ENCODE peak calls at places on chromosomes 3 and 15, in nine cellular contexts. K, W, Q, G, J, Y, F, X and P are unnamed samples.

GRCh38 chr3:133931084-133931483 is 35.4 kb upstream of the RAB6B start:
- DNase-seq in F (no peak), X (no peak), G (no peak), J (no peak), W (no peak), Q (no peak), Y (no peak), K (no peak), P (no peak)

GRCh38 chr15:29889545-29890329 is 67.5 kb upstream of the TJP1 start:
- DNase-seq in G (no peak), J (peak; percentile 17), F (peak; percentile 55), Y (peak; percentile 8), K (no peak), Q (no peak), X (no peak), W (no peak), P (no peak)

GRCh38 chr15:71532994-71533393 is 277.4 kb upstream of the NR2E3 start:
- DNase-seq in X (peak; percentile 23), Y (peak; percentile 62), W (no peak), G (peak; percentile 69), J (peak; percentile 53), F (peak; percentile 75), Q (no peak), K (no peak), P (peak; percentile 14)

GRCh38 chr3:154421067-154421466 is 8.9 kb downstream of the GPR149 start:
- DNase-seq in F (peak; percentile 68), K (no peak), X (no peak), Y (peak; percentile 24), W (peak; percentile 76), G (peak; percentile 45), Q (no peak), J (peak; percentile 6), P (no peak)

GRCh38 chr15:58065011-58065444 is 483 bp downstream of the ALDH1A2 start:
- DNase-seq in Q (no peak), K (no peak), W (peak; percentile 57), J (no peak), F (peak; percentile 59), X (no peak), G (peak; percentile 9), Y (peak; percentile 51), P (no peak)

GRCh38 chr3:12924437-12924836 is 83.1 kb upstream of the RPL32 start:
- DNase-seq in Q (peak; percentile 36), Y (no peak), F (no peak), K (no peak), J (no peak), G (no peak), W (no peak), X (no peak), P (no peak)

GRCh38 chr3:42247576-42248027 is 18.4 kb downstream of the CCK start:
- DNase-seq in Y (peak; percentile 74), K (peak; percentile 69), W (peak; percentile 67), X (peak; percentile 57), Q (no peak), J (peak; percentile 66), F (peak; percentile 84), G (peak; percentile 67), P (peak; percentile 62)

GRCh38 chr3:138946554-138947302 is at the start of the genes FOXL2 and FOXL2NB:
- DNase-seq in G (peak; percentile 69), W (peak; percentile 63), Y (peak; percentile 44), X (no peak), J (peak; percentile 42), Q (no peak), F (peak; percentile 84), K (no peak), P (no peak)

GRCh38 chr3:156762631-156763185 is 63.4 kb upstream of the LEKR1 start:
- DNase-seq in K (no peak), X (no peak), F (no peak), Y (peak; percentile 95), W (no peak), Q (no peak), J (peak; percentile 99), G (peak; percentile 41), P (no peak)

GRCh38 chr3:155418426-155418825 is 124.9 kb upstream of the STRIT1 start:
- DNase-seq in J (no peak), G (no peak), X (no peak), K (peak; percentile 20), Q (no peak), Y (peak; percentile 24), W (no peak), F (peak; percentile 42), P (no peak)

GRCh38 chr15:28051920-28052633 is 47.0 kb downstream of the OCA2 start:
- DNase-seq in J (no peak), G (no peak), W (no peak), Y (no peak), X (no peak), F (no peak), Q (no peak), K (no peak), P (no peak)

GRCh38 chr3:194237110-194237509 is 101.2 kb downstream of the HES1 start:
- DNase-seq in F (no peak), J (no peak), K (no peak), Y (no peak), Q (no peak), G (no peak), W (no peak), X (no peak), P (no peak)

GRCh38 chr3:107666853-107667252 is 144.1 kb downstream of the BBX start:
- DNase-seq in X (no peak), F (no peak), J (no peak), Q (no peak), G (no peak), Y (no peak), K (no peak), W (no peak), P (no peak)

GRCh38 chr15:46933332-46933731 is 784.0 kb upstream of the SEMA6D start:
- DNase-seq in J (no peak), K (no peak), Q (no peak), W (no peak), Y (no peak), G (no peak), X (no peak), F (no peak), P (no peak)

GRCh38 chr15:88708256-88709054 is 69.6 kb downstream of the ISG20 start:
- DNase-seq in X (no peak), F (no peak), G (peak; percentile 42), Y (peak; percentile 67), K (peak; percentile 49), Q (no peak), W (no peak), J (no peak), P (peak; percentile 28)

GRCh38 chr3:195909645-195910498 is 1.5 kb upstream of the TNK2 start:
- DNase-seq in G (peak; percentile 87), K (peak; percentile 74), Q (peak; percentile 81), J (peak; percentile 71), Y (peak; percentile 68), W (peak; percentile 89), X (peak; percentile 99), F (peak; percentile 82), P (peak; percentile 99)

GRCh38 chr3:51389423-51390183 is 1.5 kb upstream of the RBM15B start:
- DNase-seq in F (peak; percentile 85), Y (peak; percentile 60), K (peak; percentile 59), J (peak; percentile 46), G (peak; percentile 61), W (peak; percentile 70), Q (no peak), X (peak; percentile 62), P (peak; percentile 75)

GRCh38 chr3:4633078-4634004 is 140.2 kb downstream of the ITPR1 start:
- DNase-seq in F (peak; percentile 79), Y (peak; percentile 83), G (peak; percentile 70), Q (no peak), J (peak; percentile 83), X (peak; percentile 73), W (peak; percentile 25), K (no peak), P (peak; percentile 57)

GRCh38 chr3:166052440-166052839 is 215.2 kb upstream of the BCHE start:
- DNase-seq in K (no peak), W (no peak), J (no peak), Q (no peak), Y (no peak), F (peak; percentile 45), G (peak; percentile 3), X (no peak), P (no peak)
- TF ChIP-seq CTCF in K (no peak), W (no peak), J (no peak), Q (no peak), Y (no peak), F (peak; percentile 33), G (no peak), X (no peak), P (no peak)

GRCh38 chr3:99892332-99892731 is 74.7 kb downstream of the CMSS1 start:
- DNase-seq in W (no peak), J (no peak), Y (no peak), K (no peak), X (no peak), F (no peak), G (no peak), Q (no peak), P (no peak)
- TF ChIP-seq CTCF in W (no peak), J (no peak), Y (no peak), K (no peak), X (no peak), F (no peak), G (peak; percentile 12), Q (no peak), P (no peak)

DNA sequence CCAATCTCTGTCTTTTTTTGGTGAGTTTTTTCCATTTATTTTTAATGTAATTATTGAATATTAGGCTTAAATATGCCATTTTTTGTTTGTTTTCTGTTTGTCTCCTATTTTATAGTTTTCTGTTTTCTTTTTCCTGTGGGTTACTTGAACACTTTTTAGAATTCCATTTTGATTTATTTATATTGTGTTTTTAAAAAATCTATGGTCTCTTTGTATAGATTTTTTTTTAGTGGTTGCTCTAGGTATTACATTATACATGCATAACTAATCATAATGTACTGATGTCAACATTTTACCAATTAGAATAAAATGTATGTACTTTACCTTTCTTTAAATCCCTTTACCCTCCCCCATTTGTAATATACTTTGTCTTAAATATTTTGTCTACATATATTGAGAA is 56.2 kb downstream of the RASA2 start:
- DNase-seq in X (no peak), W (no peak), J (no peak), Y (no peak), F (no peak), Q (no peak), K (no peak), G (no peak), P (no peak)
- TF ChIP-seq CTCF in X (no peak), W (no peak), J (no peak), Y (no peak), F (no peak), Q (no peak), K (peak; percentile 22), G (no peak), P (no peak)

GRCh38 chr3:47398218-47398617 is 17.4 kb downstream of the PTPN23 start:
- DNase-seq in X (no peak), F (no peak), G (no peak), K (no peak), J (peak; percentile 67), Q (no peak), Y (no peak), W (no peak), P (no peak)

GRCh38 chr3:47399016-47399415 is 18.2 kb downstream of the PTPN23 start:
- DNase-seq in Y (no peak), X (no peak), K (no peak), W (no peak), G (no peak), J (no peak), Q (no peak), F (no peak), P (no peak)

GRCh38 chr3:47394140-47394855 is 13.5 kb downstream of the PTPN23 start:
- DNase-seq in K (no peak), X (no peak), F (no peak), W (peak; percentile 27), Y (peak; percentile 54), J (no peak), Q (no peak), G (no peak), P (no peak)

GRCh38 chr3:47392933-47393332 is 12.1 kb downstream of the PTPN23 start:
- DNase-seq in K (no peak), F (no peak), Q (no peak), G (no peak), Y (no peak), X (no peak), W (no peak), J (no peak), P (no peak)

GRCh38 chr3:47394867-47395266 is 14.0 kb downstream of the PTPN23 start:
- DNase-seq in W (no peak), X (no peak), F (no peak), J (no peak), Q (no peak), G (no peak), K (peak; percentile 73), Y (peak; percentile 12), P (no peak)
- TF ChIP-seq CTCF in W (no peak), X (no peak), F (no peak), J (no peak), Q (no peak), G (no peak), K (no peak), Y (no peak), P (no peak)